ENCODE peak calls at places on chromosomes 7 and 10, in nine cellular contexts. R is neural progenitor cell, I is MM.1S, H is hepatocyte, A is HCT116, T is GM23248, F is GM23338, D is SK-N-SH, O is OCI-LY7. Z is an unnamed sample.

GRCh38 chr10:12350167-12350872 is 973 bp downstream of the CAMK1D start:
- DNase-seq in R (peak), I (peak), H (peak), A (no peak), T (peak), F (peak), D (peak), O (peak), Z (peak)

GRCh38 chr7:152451356-152451755 is 15.6 kb upstream of the KMT2C start:
- DNase-seq in R (no peak), I (no peak), H (no peak), A (no peak), T (no peak), F (no peak), D (no peak), O (no peak), Z (no peak)

GRCh38 chr10:84265378-84265777 is 20.5 kb downstream of the RGR start:
- DNase-seq in R (no peak), I (no peak), H (no peak), A (no peak), T (no peak), F (no peak), D (no peak), O (no peak), Z (no peak)

GRCh38 chr10:93458821-93459257 is 23.3 kb downstream of the MYOF start:
- DNase-seq in R (peak), I (no peak), H (peak), A (peak), T (peak), F (peak), D (no peak), O (no peak), Z (peak)

GRCh38 chr7:131161103-131161502 is 166.6 kb upstream of the MKLN1 start:
- DNase-seq in R (no peak), I (no peak), H (no peak), A (no peak), T (peak), F (no peak), D (no peak), O (no peak), Z (no peak)

GRCh38 chr7:116511552-116512523 is 12.3 kb downstream of the CAV2 start:
- DNase-seq in R (peak), I (peak), H (no peak), A (peak), T (peak), F (no peak), D (no peak), O (peak), Z (peak)

GRCh38 chr7:142866361-142867096 is 11.7 kb downstream of the EPHB6 start:
- DNase-seq in R (peak), I (peak), H (peak), A (no peak), T (peak), F (peak), D (peak), O (peak), Z (peak)

GRCh38 chr7:140722254-140722653 is 25.7 kb downstream of the NDUFB2 start:
- DNase-seq in R (no peak), I (no peak), H (no peak), A (no peak), T (no peak), F (no peak), D (no peak), O (no peak), Z (no peak)

GRCh38 chr7:107213945-107214344 is 45.1 kb downstream of the HBP1 start:
- DNase-seq in R (no peak), I (no peak), H (no peak), A (no peak), T (no peak), F (no peak), D (no peak), O (no peak), Z (no peak)

GRCh38 chr10:73263948-73264347 is 11.5 kb upstream of the MRPS16 start:
- DNase-seq in R (no peak), I (peak), H (peak), A (no peak), T (peak), F (peak), D (peak), O (peak), Z (peak)

GRCh38 chr7:47039899-47040298 is 542.0 kb downstream of the TNS3 start:
- DNase-seq in R (no peak), I (no peak), H (no peak), A (no peak), T (peak), F (no peak), D (no peak), O (no peak), Z (peak)

GRCh38 chr7:4820968-4821471 is 40.8 kb downstream of the PAPOLB start:
- DNase-seq in R (no peak), I (no peak), H (no peak), A (no peak), T (no peak), F (no peak), D (peak), O (no peak), Z (no peak)

GRCh38 chr7:26397786-26398435 is 106.2 kb downstream of the SNX10 start:
- DNase-seq in R (peak), I (peak), H (peak), A (no peak), T (peak), F (peak), D (peak), O (peak), Z (peak)

GRCh38 chr7:142883145-142883544 is 2.4 kb downstream of the TRPV6 start:
- DNase-seq in R (no peak), I (no peak), H (no peak), A (no peak), T (no peak), F (no peak), D (no peak), O (no peak), Z (no peak)

GRCh38 chr7:33766396-33766795 is 138.9 kb upstream of the BMPER start:
- DNase-seq in R (no peak), I (no peak), H (no peak), A (no peak), T (peak), F (no peak), D (no peak), O (no peak), Z (no peak)

GRCh38 chr10:30818854-30819253 is 189.3 kb upstream of the LYZL2 start:
- DNase-seq in R (no peak), I (no peak), H (no peak), A (no peak), T (peak), F (no peak), D (no peak), O (no peak), Z (no peak)

GRCh38 chr7:93315896-93316295 is 83.7 kb downstream of the VPS50 start:
- DNase-seq in R (no peak), I (no peak), H (no peak), A (no peak), T (peak), F (no peak), D (no peak), O (no peak), Z (peak)

GRCh38 chr10:11548065-11548762 is 63.2 kb downstream of the USP6NL start:
- DNase-seq in R (no peak), I (no peak), H (no peak), A (no peak), T (no peak), F (no peak), D (no peak), O (no peak), Z (no peak)

GRCh38 chr7:159091041-159091440 is 53.6 kb downstream of the VIPR2 start:
- DNase-seq in R (no peak), I (no peak), H (no peak), A (no peak), T (no peak), F (no peak), D (no peak), O (no peak), Z (no peak)

GRCh38 chr7:71521506-71521905 is 389.6 kb downstream of the GALNT17 start:
- DNase-seq in R (no peak), I (no peak), H (no peak), A (no peak), T (peak), F (no peak), D (no peak), O (no peak), Z (no peak)

GRCh38 chr7:78165454-78165853 is 366.9 kb downstream of the PHTF2 start:
- DNase-seq in R (no peak), I (no peak), H (no peak), A (no peak), T (no peak), F (peak), D (no peak), O (no peak), Z (no peak)

GRCh38 chr7:106646256-106646655 is 14.7 kb downstream of the CCDC71L start:
- DNase-seq in R (no peak), I (no peak), H (no peak), A (no peak), T (no peak), F (no peak), D (no peak), O (no peak), Z (no peak)

GRCh38 chr10:22345301-22346086 is at the start of gene SPAG6:
- DNase-seq in R (peak), I (no peak), H (peak), A (no peak), T (peak), F (peak), D (peak), O (no peak), Z (no peak)
- TF ChIP-seq EZH2phosphoT487 in R (peak), I (no peak), H (no peak), A (no peak), T (no peak), F (no peak), D (no peak), O (no peak), Z (no peak)

DNA sequence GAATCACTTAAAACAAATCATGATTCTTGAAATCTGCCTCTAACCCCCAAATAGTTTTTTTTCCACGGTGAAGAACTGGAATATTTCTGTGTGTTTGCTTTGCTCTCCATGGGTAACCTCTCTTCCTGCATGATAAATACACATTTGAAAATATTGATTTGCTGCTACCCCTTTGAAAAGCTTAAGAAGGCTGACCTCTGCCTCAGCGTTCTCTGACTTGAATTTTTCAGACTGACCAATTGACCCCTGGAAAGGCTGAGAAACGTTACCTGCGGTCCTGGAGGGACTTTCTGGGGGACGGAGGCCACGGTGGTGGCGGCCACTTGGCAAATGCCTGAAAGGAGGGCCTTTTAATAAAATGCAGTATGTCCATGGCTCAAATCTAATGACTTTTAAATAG is 520.2 kb downstream of the LRMDA start:
- DNase-seq in R (no peak), I (no peak), H (no peak), A (no peak), T (no peak), F (no peak), D (no peak), O (no peak), Z (no peak)
- H3K4me2 ChIP-seq in R (no peak), I (no peak), H (no peak), A (no peak), T (no peak), F (no peak), D (no peak), O (no peak), Z (no peak)

DNA sequence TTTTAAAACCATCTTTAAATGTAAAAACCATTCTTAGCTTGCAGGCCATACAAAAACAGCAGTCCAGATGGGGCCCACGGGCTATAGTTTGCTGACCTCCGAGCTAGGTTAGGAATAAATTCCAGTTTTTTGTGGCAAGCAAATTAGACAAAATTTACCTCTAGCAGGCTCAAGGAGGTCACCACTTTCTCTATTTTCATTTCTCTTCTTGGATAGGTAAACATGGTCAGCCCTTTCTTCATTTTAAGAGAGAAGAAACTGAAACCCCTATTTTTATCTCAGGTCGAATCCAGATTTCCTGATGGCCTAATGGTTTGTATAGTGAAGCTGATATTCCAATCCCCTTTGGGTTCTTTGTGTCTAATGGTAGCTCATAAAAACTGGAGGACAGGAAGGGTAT is 10.7 kb downstream of the IKZF5 start:
- DNase-seq in R (no peak), I (peak), H (no peak), A (no peak), T (no peak), F (no peak), D (no peak), O (no peak), Z (no peak)
- TF ChIP-seq EZH2phosphoT487 in R (no peak), I (no peak), H (no peak), A (no peak), T (no peak), F (no peak), D (no peak), O (no peak), Z (no peak)

GRCh38 chr10:104326991-104327610 is 11.2 kb downstream of the ITPRIP start:
- DNase-seq in R (no peak), I (no peak), H (no peak), A (no peak), T (no peak), F (no peak), D (no peak), O (no peak), Z (no peak)
- H3K4me2 ChIP-seq in R (peak), I (no peak), H (peak), A (no peak), T (peak), F (peak), D (peak), O (no peak), Z (peak)

GRCh38 chr10:119667562-119668328 is 16.6 kb downstream of the BAG3 start:
- DNase-seq in R (peak), I (no peak), H (peak), A (peak), T (peak), F (no peak), D (peak), O (no peak), Z (peak)
- TF ChIP-seq EZH2phosphoT487 in R (no peak), I (no peak), H (no peak), A (no peak), T (no peak), F (no peak), D (no peak), O (no peak), Z (no peak)